ENCODE peak calls at places on chromosomes 4 and X, in five cellular contexts. Z is HFF-Myc, Y is fibroblast of lung, G is memory B cell, B is colonic mucosa. M is an unnamed sample.

GRCh38 chrX:39149761-39150160 is 348.5 kb downstream of the MID1IP1 start:
- DNase-seq in Z (no peak), B (peak), G (peak), Y (peak), M (no peak)

GRCh38 chr4:149077142-149077541 is 634.9 kb upstream of the NR3C2 start:
- DNase-seq in B (no peak), Z (no peak), G (no peak), Y (peak), M (no peak)

GRCh38 chrX:23901065-23901464 is 6.7 kb downstream of the APOO start:
- DNase-seq in G (no peak), Z (no peak), B (no peak), Y (peak), M (no peak)

GRCh38 chr4:15147709-15148651 is 145.7 kb downstream of the CPEB2 start:
- DNase-seq in G (no peak), B (no peak), Z (no peak), Y (no peak), M (no peak)

GRCh38 chr4:8394125-8394524 is 46.4 kb downstream of the ACOX3 start:
- DNase-seq in B (peak), Z (no peak), G (no peak), Y (peak), M (no peak)

GRCh38 chr4:2048831-2049230 is 10.3 kb upstream of the NAT8L start:
- DNase-seq in Y (no peak), G (no peak), Z (no peak), B (no peak), M (no peak)

GRCh38 chr4:2436301-2436700 is 17.5 kb downstream of the CFAP99 start:
- DNase-seq in Z (no peak), B (no peak), G (no peak), Y (no peak), M (no peak)

GRCh38 chr4:75895744-75896314 is 6.4 kb downstream of the PPEF2 start:
- DNase-seq in Y (no peak), B (peak), Z (no peak), G (peak), M (no peak)

GRCh38 chr4:74364649-74365491 is at the start of gene EREG:
- DNase-seq in Z (peak), Y (peak), G (peak), B (peak), M (peak)

GRCh38 chr4:109164011-109164410 is 138.4 kb downstream of the COL25A1 start:
- DNase-seq in Z (no peak), Y (peak), B (no peak), G (no peak), M (no peak)

GRCh38 chrX:130118396-130118795 is 8.1 kb upstream of the ELF4 start:
- DNase-seq in B (no peak), G (no peak), Z (peak), Y (peak), M (no peak)